ENCODE peak calls at places on chromosomes 4 and X, in five cellular contexts. I is H9, T is BJ, Y is lower lobe of right lung, H is tibial artery. W is an unnamed sample.

GRCh38 chr4:138650917-138651564 is 364.5 kb upstream of the NOCT start:
- DNase-seq in I (no peak), T (peak; percentile 97), Y (no peak), H (no peak), W (no peak)

GRCh38 chr4:101145081-101145480 is 202.2 kb downstream of the PPP3CA start:
- DNase-seq in I (no peak), T (no peak), Y (no peak), H (no peak), W (no peak)

GRCh38 chr4:182829196-182829595 is 88.0 kb downstream of the DCTD start:
- DNase-seq in I (no peak), T (no peak), Y (no peak), H (no peak), W (no peak)

GRCh38 chr4:73450398-73451004 is 14.5 kb downstream of the AFP start:
- DNase-seq in I (peak; percentile 35), T (peak; percentile 32), Y (no peak), H (no peak), W (no peak)

GRCh38 chrX:148865237-148865636 is 364.8 kb downstream of the AFF2 start:
- DNase-seq in I (no peak), T (no peak), Y (no peak), H (no peak), W (no peak)

GRCh38 chr4:118811008-118811764 is 24.7 kb downstream of the SEC24D start:
- DNase-seq in I (no peak), T (peak; percentile 64), Y (no peak), H (no peak), W (no peak)

GRCh38 chr4:185914583-185915199 is 102.7 kb upstream of the SORBS2 start:
- DNase-seq in I (no peak), T (no peak), Y (no peak), H (no peak), W (no peak)

GRCh38 chr4:174281182-174281737 is 2.2 kb downstream of the FBXO8 start:
- DNase-seq in I (no peak), T (no peak), Y (no peak), H (no peak), W (no peak)

GRCh38 chrX:112731793-112732192 is 52.1 kb upstream of the LHFPL1 start:
- DNase-seq in I (no peak), T (no peak), Y (no peak), H (no peak), W (no peak)

GRCh38 chr4:153083447-153083921 is 120.8 kb upstream of the TRIM2 start:
- DNase-seq in I (peak; percentile 86), T (peak; percentile 31), Y (no peak), H (no peak), W (no peak)

GRCh38 chr4:188620608-188621007 is 481.4 kb downstream of the TRIML1 start:
- DNase-seq in I (no peak), T (no peak), Y (no peak), H (no peak), W (no peak)

GRCh38 chr4:23747131-23747752 is 142.6 kb downstream of the PPARGC1A start:
- DNase-seq in I (no peak), T (no peak), Y (no peak), H (no peak), W (no peak)

DNA sequence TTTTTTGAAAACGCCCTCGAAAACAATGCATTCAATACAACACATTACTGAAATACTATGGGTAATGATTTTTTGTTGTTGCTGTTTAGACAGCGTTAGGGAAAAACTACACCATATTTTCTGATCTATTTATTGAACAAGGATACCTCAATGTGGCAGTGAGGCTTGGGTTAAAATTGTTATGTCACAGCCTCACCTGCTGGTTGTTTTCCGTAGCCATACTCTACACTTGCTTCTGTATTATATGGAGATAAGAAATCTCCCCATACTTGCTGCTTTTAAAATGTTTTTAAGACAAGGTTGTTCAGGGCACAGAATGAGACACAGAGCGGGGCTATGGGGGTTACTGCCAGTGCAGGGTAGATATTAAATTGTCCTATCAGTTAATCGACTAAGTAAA is 221.6 kb upstream of the FTHL17 start:
- DNase-seq in I (no peak), T (no peak), Y (no peak), H (no peak), W (no peak)
- TF ChIP-seq CTCF in I (peak; percentile 49), T (no peak), Y (peak; percentile 20), H (no peak), W (no peak)

GRCh38 chrX:152658302-152658701 is 20.6 kb downstream of the GABRQ start:
- DNase-seq in I (peak; percentile 41), T (no peak), Y (no peak), H (no peak), W (peak; percentile 63)
- TF ChIP-seq CTCF in I (peak; percentile 56), T (no peak), Y (no peak), H (no peak), W (no peak)

DNA sequence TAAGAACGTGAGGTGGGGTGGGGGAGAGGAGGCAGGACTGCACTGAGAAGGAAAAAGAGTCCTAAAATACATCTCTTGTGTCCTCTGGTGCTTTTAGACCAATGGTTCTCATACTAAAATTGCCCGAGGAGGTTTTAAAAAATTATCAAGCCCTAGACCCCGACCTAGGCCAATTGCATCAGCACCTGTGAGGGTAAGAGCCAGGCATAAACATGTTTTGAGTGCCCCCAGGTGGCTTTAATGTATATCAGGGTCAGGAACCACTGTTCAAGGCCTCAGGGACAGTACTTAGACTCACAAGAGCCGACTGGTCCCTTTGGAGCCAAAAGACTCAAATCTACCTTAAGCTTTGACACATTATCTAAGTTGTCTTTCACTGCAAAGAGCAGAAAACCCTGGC is 37.5 kb upstream of the TMEM150C start:
- DNase-seq in I (peak; percentile 65), T (no peak), Y (no peak), H (no peak), W (no peak)
- TF ChIP-seq CTCF in I (peak; percentile 66), T (no peak), Y (no peak), H (no peak), W (no peak)

DNA sequence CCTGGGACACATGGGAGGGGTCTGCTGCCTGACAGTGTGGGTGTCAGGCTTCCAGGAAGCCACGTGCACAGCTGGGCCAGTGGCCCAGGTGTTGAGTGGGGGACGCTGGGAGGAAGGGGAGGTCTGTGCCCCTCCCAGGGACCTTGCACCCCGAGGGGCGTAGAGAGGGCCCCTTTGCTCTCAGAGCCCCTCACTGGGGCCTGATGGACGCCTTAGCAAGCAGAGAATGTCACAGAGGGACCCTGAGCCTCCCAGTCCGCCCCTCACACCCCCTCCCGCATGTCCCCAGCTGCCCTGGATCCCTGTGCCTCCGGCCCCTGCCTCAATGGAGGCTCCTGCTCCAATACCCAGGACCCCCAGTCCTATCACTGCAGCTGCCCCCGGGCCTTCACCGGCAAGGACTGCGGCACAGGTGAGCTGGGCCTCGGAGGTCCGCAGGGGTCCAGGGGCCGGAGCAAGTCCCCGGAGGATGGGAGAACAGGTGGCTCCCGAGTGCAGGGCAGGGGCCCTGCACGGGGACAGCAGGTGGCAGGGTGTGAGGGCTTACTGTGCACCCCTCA is 2.1 kb downstream of the HGFAC start:
- DNase-seq in I (no peak), T (no peak), Y (no peak), H (no peak), W (no peak)
- TF ChIP-seq CTCF in I (no peak), T (no peak), Y (no peak), H (no peak), W (no peak)

GRCh38 chr4:123093247-123093646 is 170.8 kb upstream of the NUDT6 start:
- DNase-seq in I (no peak), T (no peak), Y (no peak), H (no peak), W (no peak)
- TF ChIP-seq CTCF in I (peak; percentile 26), T (no peak), Y (no peak), H (no peak), W (no peak)

GRCh38 chr4:189973646-189974045 is 33.0 kb downstream of the FRG1 start:
- DNase-seq in I (no peak), T (no peak), Y (no peak), H (no peak), W (no peak)

GRCh38 chr4:189979196-189980047 is 38.8 kb downstream of the FRG1 start:
- DNase-seq in I (peak; percentile 32), T (no peak), Y (no peak), H (no peak), W (no peak)

GRCh38 chr4:189974056-189974455 is 33.4 kb downstream of the FRG1 start:
- DNase-seq in I (no peak), T (no peak), Y (no peak), H (no peak), W (no peak)
- TF ChIP-seq CTCF in I (peak; percentile 14), T (peak; percentile 19), Y (no peak), H (no peak), W (peak; percentile 16)

DNA sequence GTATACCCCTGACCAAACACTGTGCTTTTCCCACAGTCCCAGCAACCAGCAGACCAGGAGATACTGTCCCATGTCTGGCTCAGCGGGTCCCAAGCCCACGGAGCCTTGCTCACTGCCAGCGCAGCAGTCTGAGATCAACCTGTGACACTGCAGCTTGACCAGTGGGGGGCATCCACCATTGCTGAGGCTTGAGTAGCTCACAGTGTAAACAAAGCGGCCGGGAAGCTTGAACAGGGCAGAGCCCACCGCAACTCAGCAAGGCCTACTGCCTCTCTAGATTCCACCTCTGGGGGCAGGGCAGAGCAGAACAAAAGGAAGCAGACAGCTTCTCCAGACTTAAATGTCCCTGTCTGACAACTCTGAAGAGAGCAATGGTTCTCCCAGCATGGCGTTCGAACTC is 58.1 kb downstream of the SLC10A6 start:
- DNase-seq in I (peak; percentile 78), T (no peak), Y (no peak), H (no peak), W (no peak)
- TF ChIP-seq CTCF in I (peak; percentile 61), T (peak; percentile 7), Y (no peak), H (no peak), W (no peak)

W was measured in osteocyte.